ENCODE peak calls at places on chromosomes 3 and 15, in five cellular contexts. W, M, N, S and R are unnamed samples.

GRCh38 chr3:183253961-183254815 is 1.1 kb downstream of the B3GNT5 start:
- DNase-seq in M (peak; percentile 60), N (no peak), W (peak; percentile 84), S (no peak), R (peak; percentile 59)

GRCh38 chr15:32872606-32873291 is 154.9 kb downstream of the GREM1 start:
- DNase-seq in W (no peak), M (peak; percentile 49), S (no peak), N (no peak), R (peak; percentile 84)

GRCh38 chr3:14640734-14641133 is 10.8 kb upstream of the CCDC174 start:
- DNase-seq in M (no peak), W (no peak), S (no peak), N (no peak), R (no peak)

GRCh38 chr3:8020459-8020858 is 481.2 kb upstream of the LMCD1 start:
- DNase-seq in W (peak; percentile 3), M (no peak), N (no peak), S (no peak), R (peak; percentile 6)

GRCh38 chr3:134797080-134797801 is 2.2 kb downstream of the EPHB1 start:
- DNase-seq in S (no peak), N (no peak), M (no peak), W (peak; percentile 34), R (no peak)

GRCh38 chr3:82085811-82086475 is 324.5 kb upstream of the GBE1 start:
- DNase-seq in S (no peak), W (no peak), M (no peak), N (no peak), R (peak; percentile 20)

GRCh38 chr3:186277268-186277909 is 84.6 kb downstream of the DGKG start:
- DNase-seq in N (no peak), M (no peak), S (no peak), W (no peak), R (peak; percentile 25)

GRCh38 chr15:91853501-91853967 is at the start of gene SLCO3A1:
- DNase-seq in M (peak; percentile 88), N (peak; percentile 31), W (peak; percentile 91), S (peak; percentile 66), R (peak; percentile 62)

GRCh38 chr3:55218577-55218976 is 268.5 kb downstream of the WNT5A start:
- DNase-seq in N (no peak), W (no peak), S (no peak), M (no peak), R (no peak)

GRCh38 chr3:10234526-10235230 is 13.6 kb upstream of the TATDN2 start:
- DNase-seq in W (peak; percentile 54), M (no peak), N (no peak), S (no peak), R (peak; percentile 86)

GRCh38 chr3:150449169-150449721 is 41.1 kb downstream of the TSC22D2 start:
- DNase-seq in M (no peak), W (no peak), N (no peak), S (no peak), R (no peak)

GRCh38 chr15:59174846-59175831 is 31.5 kb upstream of the LDHAL6B start:
- DNase-seq in M (peak; percentile 68), S (peak; percentile 84), W (peak; percentile 64), N (no peak), R (peak; percentile 85)

GRCh38 chr3:40009991-40010390 is 200.6 kb downstream of the MYRIP start:
- DNase-seq in M (no peak), W (no peak), N (no peak), S (no peak), R (no peak)

GRCh38 chr15:98904466-98905048 is 103.0 kb downstream of the PGPEP1L start:
- DNase-seq in N (no peak), W (peak; percentile 84), S (peak; percentile 89), M (no peak), R (peak; percentile 35)

GRCh38 chr15:85006655-85007054 is 25.0 kb downstream of the PDE8A start:
- DNase-seq in S (no peak), M (no peak), N (no peak), W (no peak), R (no peak)

GRCh38 chr15:72199721-72200212 is 2.2 kb upstream of the GRAMD2A start:
- DNase-seq in M (peak; percentile 79), S (peak; percentile 93), N (no peak), W (peak; percentile 87), R (peak; percentile 55)

GRCh38 chr3:126484148-126484547 is 8.5 kb upstream of the ZXDC start:
- DNase-seq in S (no peak), M (no peak), N (no peak), W (no peak), R (no peak)

GRCh38 chr3:171376125-171376947 is 83.9 kb downstream of the TNIK start:
- DNase-seq in W (no peak), M (no peak), N (no peak), S (no peak), R (no peak)

GRCh38 chr3:171377859-171378258 is 82.3 kb downstream of the TNIK start:
- DNase-seq in W (no peak), M (no peak), S (no peak), N (no peak), R (no peak)

GRCh38 chr3:171374260-171374659 is 85.9 kb downstream of the TNIK start:
- DNase-seq in M (no peak), W (no peak), S (no peak), N (no peak), R (no peak)

GRCh38 chr3:171374661-171375285 is 85.4 kb downstream of the TNIK start:
- DNase-seq in W (no peak), S (no peak), N (no peak), M (no peak), R (no peak)

GRCh38 chr3:171375704-171376103 is 84.5 kb downstream of the TNIK start:
- DNase-seq in N (no peak), W (no peak), S (no peak), M (no peak), R (no peak)
- H3K27ac ChIP-seq in N (no peak overlapping the region), W (peak overlapping the region; percentile 78), S (no peak overlapping the region), M (no peak overlapping the region), R (no peak overlapping the region)

GRCh38 chr3:50626406-50626805 is 9.5 kb downstream of the MAPKAPK3 start:
- DNase-seq in S (no peak), N (no peak), M (no peak), W (no peak), R (no peak)

GRCh38 chr3:50625131-50625878 is 8.4 kb downstream of the MAPKAPK3 start:
- DNase-seq in N (no peak), S (no peak), M (no peak), W (no peak), R (no peak)

GRCh38 chr3:50625879-50626182 is 8.9 kb downstream of the MAPKAPK3 start:
- DNase-seq in N (no peak), M (no peak), W (no peak), S (no peak), R (no peak)

GRCh38 chr3:50628601-50629000 is 11.7 kb downstream of the MAPKAPK3 start:
- DNase-seq in M (no peak), S (no peak), N (no peak), W (no peak), R (no peak)

GRCh38 chr3:50627407-50628051 is 10.6 kb downstream of the MAPKAPK3 start:
- DNase-seq in M (peak; percentile 71), S (peak; percentile 40), W (peak; percentile 49), N (peak; percentile 56), R (peak; percentile 31)
- H3K4me1 ChIP-seq in M (no peaks in the 10 kb centered on the region), S (peaks cover 19% of the 10 kb centered on the region), W (peaks cover 11% of the 10 kb centered on the region), N (peaks cover 18% of the 10 kb centered on the region), R (peaks cover 13% of the 10 kb centered on the region)

DNA sequence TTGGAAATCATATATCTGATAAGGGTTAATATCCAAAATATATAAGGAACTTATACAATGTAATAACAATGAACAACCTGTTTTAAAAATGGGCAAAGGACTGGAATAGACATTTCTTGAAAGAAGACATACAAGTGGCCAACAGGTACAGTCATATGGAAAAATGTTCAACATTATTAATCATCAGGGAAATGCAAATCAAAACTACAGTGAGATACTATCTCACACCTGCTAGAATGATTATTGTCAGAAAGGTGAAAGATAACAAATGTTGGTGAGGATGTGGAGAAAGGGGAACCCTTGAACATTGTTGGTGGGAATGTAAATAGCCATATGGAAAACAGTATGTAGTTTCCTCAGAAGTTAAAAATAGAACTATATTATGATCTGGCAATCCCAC is 20.4 kb downstream of the GOLM2 start:
- DNase-seq in N (no peak), M (no peak), W (no peak), S (no peak), R (no peak)
- H3K4me3 ChIP-seq in N (no peak overlapping the region), M (no peak overlapping the region), W (no peak overlapping the region), S (no peak overlapping the region), R (no peak overlapping the region)

GRCh38 chr3:128787256-128788253 is 61.6 kb downstream of the RAB7A start:
- DNase-seq in N (no peak), M (no peak), W (peak; percentile 47), S (peak; percentile 50), R (peak; percentile 24)
- H3K27ac ChIP-seq in N (no peak overlapping the region), M (no peak overlapping the region), W (no peak overlapping the region), S (no peak overlapping the region), R (no peak overlapping the region)

GRCh38 chr3:193977622-193978021 is 158.3 kb upstream of the HES1 start:
- DNase-seq in N (no peak), M (no peak), W (no peak), S (no peak), R (no peak)

GRCh38 chr3:193972816-193973215 is 163.1 kb upstream of the HES1 start:
- DNase-seq in W (no peak), S (no peak), N (no peak), M (no peak), R (no peak)

GRCh38 chr3:193974147-193974546 is 161.8 kb upstream of the HES1 start:
- DNase-seq in N (no peak), S (no peak), M (no peak), W (no peak), R (peak; percentile 18)

GRCh38 chr3:193975072-193975535 is 160.8 kb upstream of the HES1 start:
- DNase-seq in N (no peak), W (no peak), S (no peak), M (no peak), R (peak; percentile 46)

GRCh38 chr3:193974591-193974990 is 161.4 kb upstream of the HES1 start:
- DNase-seq in N (no peak), W (no peak), S (no peak), M (no peak), R (peak; percentile 20)
- H3K4me1 ChIP-seq in N (peaks cover 1% of the 10 kb centered on the region), W (no peaks in the 10 kb centered on the region), S (peaks cover 31% of the 10 kb centered on the region), M (no peaks in the 10 kb centered on the region), R (peaks cover 31% of the 10 kb centered on the region)

DNA sequence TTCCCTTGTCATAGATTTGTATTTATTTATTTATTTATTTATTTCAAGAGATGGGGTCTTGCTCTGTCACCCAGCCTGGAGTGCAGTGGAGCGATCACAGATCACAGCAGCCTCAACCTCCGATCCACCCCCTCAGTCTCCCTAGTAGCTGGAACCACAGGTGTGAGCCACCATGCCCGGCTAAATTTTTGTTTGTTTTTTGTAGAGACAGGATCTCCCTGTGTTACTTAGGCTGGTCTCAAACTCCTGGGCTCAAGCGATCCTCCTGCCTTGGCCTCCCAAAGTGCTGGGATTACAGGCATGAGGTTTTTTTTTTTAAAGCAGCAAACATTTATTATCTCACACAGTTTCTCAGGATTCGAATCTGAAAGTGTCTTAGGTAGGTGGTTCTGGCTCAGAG is 2.5 kb downstream of the TTBK2 start:
- DNase-seq in N (no peak), W (no peak), S (no peak), M (no peak), R (no peak)
- H3K4me3 ChIP-seq in N (no peak overlapping the region), W (no peak overlapping the region), S (no peak overlapping the region), M (no peak overlapping the region), R (no peak overlapping the region)